ENCODE peak calls at places on chromosomes 12 and 14, in four cellular contexts. C is uterus; M is effector memory CD4-positive, alpha-beta T cell; I is CD8-positive, alpha-beta T cell. W is an unnamed sample.

GRCh38 chr12:66188584-66189475 is at the start of gene IRAK3:
- DNase-seq in M (no peak), I (peak; percentile 55), C (peak; percentile 75), W (peak; percentile 69)

GRCh38 chr12:25005376-25005775 is 56.5 kb upstream of the BCAT1 start:
- DNase-seq in M (no peak), C (no peak), I (no peak), W (no peak)

GRCh38 chr12:59452746-59453145 is 143.1 kb upstream of the SLC16A7 start:
- DNase-seq in M (no peak), I (no peak), C (no peak), W (no peak)

GRCh38 chr12:49912345-49912744 is 8.6 kb upstream of the FAIM2 start:
- DNase-seq in C (peak; percentile 34), M (no peak), I (no peak), W (no peak)

GRCh38 chr12:77751939-77752338 is 78.8 kb upstream of the NAV3 start:
- DNase-seq in I (no peak), C (no peak), M (no peak), W (no peak)

GRCh38 chr14:38116895-38117294 is 90.8 kb upstream of the SSTR1 start:
- DNase-seq in C (no peak), I (no peak), M (no peak), W (no peak)

GRCh38 chr14:76877871-76878270 is 51.7 kb downstream of the LRRC74A start:
- DNase-seq in M (no peak), C (no peak), I (no peak), W (no peak)

GRCh38 chr14:23005451-23005850 is 4.5 kb downstream of the C14orf93 start:
- DNase-seq in C (no peak), M (no peak), I (no peak), W (no peak)

GRCh38 chr14:27040552-27040951 is 442.7 kb upstream of the NOVA1 start:
- DNase-seq in I (no peak), M (no peak), C (no peak), W (no peak)

GRCh38 chr12:113070117-113070906 is 13.8 kb downstream of the DTX1 start:
- DNase-seq in I (no peak), M (no peak), C (no peak), W (no peak)

GRCh38 chr12:58342736-58343135 is 401.4 kb downstream of the ATP23 start:
- DNase-seq in I (no peak), M (no peak), C (no peak), W (no peak)

GRCh38 chr12:83700858-83701257 is 1014.2 kb downstream of the TMTC2 start:
- DNase-seq in M (no peak), C (no peak), I (no peak), W (no peak)

GRCh38 chr12:53365245-53365904 is 14.6 kb upstream of the SP1 start:
- DNase-seq in C (no peak), I (no peak), M (no peak), W (no peak)

GRCh38 chr12:96811083-96811482 is 96.0 kb upstream of the NEDD1 start:
- DNase-seq in M (no peak), I (no peak), C (no peak), W (no peak)

GRCh38 chr12:57844725-57845477 is 1.6 kb downstream of the CTDSP2 start:
- DNase-seq in C (peak; percentile 84), I (peak; percentile 60), M (no peak), W (peak; percentile 82)

GRCh38 chr12:3680919-3681594 is 71.9 kb downstream of the CRACR2A start:
- DNase-seq in M (no peak), I (peak; percentile 46), C (peak; percentile 40), W (no peak)

GRCh38 chr12:109389146-109389545 is 41.4 kb downstream of the MYO1H start:
- DNase-seq in M (no peak), C (no peak), I (no peak), W (peak; percentile 34)

GRCh38 chr12:66131067-66131688 is 628 bp upstream of the LLPH start:
- DNase-seq in M (no peak), I (no peak), C (no peak), W (no peak)

GRCh38 chr12:77232045-77232444 is 166.7 kb upstream of the E2F7 start:
- DNase-seq in I (no peak), C (peak; percentile 42), M (no peak), W (no peak)

GRCh38 chr12:50066402-50066801 is 9.0 kb downstream of the ASIC1 start:
- DNase-seq in C (no peak), M (no peak), I (no peak), W (peak; percentile 79)

GRCh38 chr14:93829839-93830481 is 41.7 kb upstream of the PRIMA1 start:
- DNase-seq in I (no peak), C (no peak), M (no peak), W (no peak)

GRCh38 chr14:94465042-94465441 is 11.0 kb downstream of the SERPINA9 start:
- DNase-seq in M (no peak), C (no peak), I (no peak), W (no peak)

GRCh38 chr12:1706284-1707016 is 15.6 kb downstream of the ADIPOR2 start:
- DNase-seq in I (no peak), C (no peak), M (no peak), W (no peak)

GRCh38 chr12:76020731-76021672 is 10.6 kb downstream of the PHLDA1 start:
- DNase-seq in M (peak; percentile 49), I (peak; percentile 58), C (peak; percentile 25), W (no peak)

DNA sequence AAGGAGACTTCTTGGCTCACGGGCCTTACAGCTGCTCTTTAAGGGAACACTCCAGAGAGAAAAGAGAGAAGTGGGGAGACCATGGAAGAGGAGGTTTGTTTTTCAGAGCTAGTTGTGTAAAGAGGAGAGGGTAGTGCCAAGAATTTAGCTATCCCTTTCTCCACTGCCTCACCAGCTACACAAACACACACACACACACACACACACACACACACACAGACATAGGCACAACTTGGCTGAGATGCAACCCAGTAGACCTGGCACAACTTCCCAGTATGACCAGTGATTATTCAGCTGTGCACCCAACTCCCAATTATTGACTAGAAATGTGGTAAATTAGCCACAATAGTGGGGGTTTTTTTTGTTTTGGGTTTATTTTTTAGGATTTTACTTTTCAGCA is 41.0 kb downstream of the GPHB5 start:
- DNase-seq in M (no peak), C (no peak), I (no peak), W (no peak)
- H3K36me3 ChIP-seq in M (no peaks in the 10 kb centered on the region), C (no peaks in the 10 kb centered on the region), I (no peaks in the 10 kb centered on the region), W (no peaks in the 10 kb centered on the region)

GRCh38 chr12:111677186-111677585 is 8.6 kb downstream of the BRAP start:
- DNase-seq in C (no peak), I (no peak), M (no peak), W (no peak)
- H3K36me3 ChIP-seq in C (no peaks in the 10 kb centered on the region), I (peaks cover 50% of the 10 kb centered on the region), M (peaks cover 80% of the 10 kb centered on the region), W (peaks cover 50% of the 10 kb centered on the region)

GRCh38 chr14:101979666-101980065 is 15.3 kb downstream of the DYNC1H1 start:
- DNase-seq in I (no peak), M (no peak), C (no peak), W (no peak)
- H3K36me3 ChIP-seq in I (peaks cover 42% of the 10 kb centered on the region), M (peaks cover 67% of the 10 kb centered on the region), C (no peaks in the 10 kb centered on the region), W (peaks cover 49% of the 10 kb centered on the region)

DNA sequence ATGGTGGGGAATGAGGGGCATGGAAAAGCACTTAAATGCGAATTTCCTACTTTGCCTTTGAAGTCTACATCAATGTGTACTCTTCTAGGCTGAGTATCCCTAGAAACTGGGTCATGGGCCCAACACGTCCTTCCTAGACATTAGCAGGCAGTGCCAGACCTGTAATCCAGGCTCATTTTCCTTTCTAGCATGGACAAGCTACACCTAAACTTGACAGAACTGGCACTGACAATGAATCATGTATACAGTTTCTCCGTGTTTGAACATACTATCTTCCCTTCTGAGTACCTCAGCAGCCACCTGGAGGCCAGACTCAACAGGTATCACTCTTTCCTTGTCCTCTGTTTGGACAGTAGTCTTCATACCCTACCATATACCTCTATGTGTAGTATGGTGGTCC is 25.8 kb upstream of the PDE1B start:
- DNase-seq in M (no peak), C (no peak), I (no peak), W (no peak)
- H3K36me3 ChIP-seq in M (peaks cover 98% of the 10 kb centered on the region), C (no peaks in the 10 kb centered on the region), I (peaks cover 95% of the 10 kb centered on the region), W (no peaks in the 10 kb centered on the region)

DNA sequence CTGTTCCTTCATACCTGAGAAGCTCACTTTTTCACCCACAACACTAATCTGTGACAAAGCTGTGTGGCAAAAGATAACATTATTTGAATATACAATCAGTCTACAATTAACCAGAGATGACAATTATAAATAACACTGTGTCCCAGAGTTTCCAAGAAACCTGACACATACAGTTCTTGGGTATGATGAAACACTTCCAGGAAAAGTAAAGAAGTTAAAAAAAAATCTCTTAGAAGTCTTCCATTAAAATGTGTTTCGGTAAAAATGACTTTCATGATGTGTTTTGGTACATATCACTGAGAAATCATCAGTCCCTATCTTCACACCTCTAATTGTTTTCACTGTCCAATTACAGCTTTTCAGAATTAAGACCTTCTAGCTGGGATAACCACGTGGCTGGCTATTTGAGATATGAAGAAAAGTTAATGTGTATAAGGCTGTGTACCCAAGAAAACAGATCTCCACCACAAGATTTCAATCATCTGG is 390.2 kb downstream of the SOX5 start:
- DNase-seq in I (no peak), M (no peak), C (no peak), W (no peak)
- H3K36me3 ChIP-seq in I (no peaks in the 10 kb centered on the region), M (no peaks in the 10 kb centered on the region), C (no peaks in the 10 kb centered on the region), W (no peaks in the 10 kb centered on the region)

DNA sequence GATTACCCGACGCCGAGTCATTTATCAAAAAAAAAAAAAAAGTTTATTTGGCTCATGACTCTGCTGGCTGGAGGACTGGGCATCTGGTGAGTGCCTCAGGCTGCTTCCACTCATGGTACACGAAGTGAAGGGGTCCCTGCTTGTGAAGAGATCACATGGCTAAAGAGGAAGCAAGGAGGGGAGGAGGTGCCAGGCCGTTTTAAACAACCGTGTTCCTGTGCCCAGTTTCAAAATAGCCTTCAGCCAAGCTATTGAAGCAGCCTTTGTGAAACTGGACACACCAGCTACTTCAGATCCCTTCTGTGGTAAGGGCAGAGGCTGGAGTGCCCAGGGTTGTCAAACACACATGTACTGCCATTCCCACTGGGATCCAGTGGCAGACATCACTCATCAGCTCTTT is 7.6 kb downstream of the POP5 start:
- DNase-seq in C (no peak), M (no peak), I (no peak), W (no peak)
- H3K36me3 ChIP-seq in C (no peaks in the 10 kb centered on the region), M (peaks cover 95% of the 10 kb centered on the region), I (peaks cover 68% of the 10 kb centered on the region), W (peaks cover 75% of the 10 kb centered on the region)

GRCh38 chr12:7679251-7680045 is 13.7 kb upstream of the APOBEC1 start:
- DNase-seq in C (no peak), I (no peak), M (no peak), W (no peak)

GRCh38 chr12:7681535-7681934 is 14.0 kb downstream of the GDF3 start:
- DNase-seq in I (no peak), M (no peak), C (no peak), W (no peak)

GRCh38 chr12:7678744-7679143 is 13.0 kb upstream of the APOBEC1 start:
- DNase-seq in M (no peak), C (no peak), I (no peak), W (no peak)
- H3K36me3 ChIP-seq in M (no peaks in the 10 kb centered on the region), C (no peaks in the 10 kb centered on the region), I (no peaks in the 10 kb centered on the region), W (no peaks in the 10 kb centered on the region)

DNA sequence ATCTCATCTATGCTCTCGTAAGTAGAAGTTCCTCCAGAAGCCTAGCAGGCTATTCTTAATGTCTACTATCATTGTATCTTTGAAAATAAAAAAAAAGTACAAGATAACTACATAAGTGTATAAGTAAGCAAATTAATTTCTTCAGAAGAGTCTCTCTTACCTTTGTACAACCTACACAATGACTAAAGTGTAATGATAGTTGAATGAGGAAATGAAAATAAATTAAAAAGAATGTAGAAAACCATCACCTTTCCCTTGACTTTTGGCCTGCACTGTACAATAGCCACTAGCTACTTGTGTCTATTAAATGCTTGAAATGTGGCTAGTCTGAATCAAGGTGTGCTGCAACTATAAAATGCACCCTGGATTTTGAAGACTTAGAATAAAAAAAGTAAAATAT is 229.9 kb upstream of the FOXN3 start:
- DNase-seq in C (no peak), I (no peak), M (no peak), W (no peak)
- H3K36me3 ChIP-seq in C (no peaks in the 10 kb centered on the region), I (no peaks in the 10 kb centered on the region), M (no peaks in the 10 kb centered on the region), W (no peaks in the 10 kb centered on the region)